ENCODE peak calls at places on chromosome 9, in seven cellular contexts. V is stimulated activated CD8-positive, alpha-beta memory T cell treated with anti-CD3 and anti-CD28 coated beads, Interleukin-12 subunit alpha, Interleukin-12 subunit beta, amount 100 ng/mL, for 1 hour; M is DMS153; D is small intestine; L is NCI-H82; X is Ammon's horn; I is endothelial cell of umbilical vein. C is an unnamed sample.
A peak's percentile ranks its signal among the peaks of the same experiment; 100 is the strongest.

GRCh38 chr9:127706836-127707241 is at the start of gene CFAP157:
- DNase-seq in M (peak; percentile 14), X (no peak), V (no peak), L (peak; percentile 24), I (no peak), D (peak; percentile 25), C (peak; percentile 22)

GRCh38 chr9:91126761-91127420 is 234.8 kb downstream of the AUH start:
- DNase-seq in V (no peak), D (no peak), I (no peak), M (no peak), L (no peak), X (no peak), C (no peak)

GRCh38 chr9:80648336-80648735 is 1041.0 kb downstream of the TLE1 start:
- DNase-seq in X (no peak), I (no peak), L (no peak), M (no peak), V (no peak), D (no peak), C (no peak)

GRCh38 chr9:128084746-128085145 is 16.7 kb downstream of the SLC25A25 start:
- DNase-seq in D (no peak), M (no peak), X (no peak), L (no peak), I (no peak), V (no peak), C (no peak)

GRCh38 chr9:82829818-82830217 is 233.1 kb downstream of the RASEF start:
- DNase-seq in I (no peak), L (peak; percentile 6), V (no peak), M (peak; percentile 46), X (no peak), D (peak; percentile 38), C (no peak)

GRCh38 chr9:136941231-136942111 is 3.1 kb downstream of the FBXW5 start:
- DNase-seq in X (no peak), I (no peak), M (no peak), V (no peak), L (no peak), D (no peak), C (no peak)

GRCh38 chr9:76206821-76207220 is 187.4 kb downstream of the RFK start:
- DNase-seq in X (no peak), L (peak; percentile 89), D (no peak), M (no peak), V (no peak), I (no peak), C (no peak)

GRCh38 chr9:37988041-37988440 is 81.0 kb downstream of the SHB start:
- DNase-seq in V (no peak), L (peak; percentile 67), D (peak; percentile 49), I (no peak), X (no peak), M (no peak), C (peak; percentile 12)

GRCh38 chr9:119375892-119376291 is 6.7 kb upstream of the BRINP1 start:
- DNase-seq in M (peak; percentile 28), D (peak; percentile 32), L (peak; percentile 81), X (no peak), V (no peak), I (no peak), C (no peak)

GRCh38 chr9:19828586-19828985 is 39.7 kb upstream of the SLC24A2 start:
- DNase-seq in V (no peak), X (peak; percentile 22), D (no peak), M (peak; percentile 11), I (no peak), L (peak; percentile 92), C (no peak)

GRCh38 chr9:113523421-113524141 is 60.1 kb downstream of the RGS3 start:
- DNase-seq in I (peak; percentile 85), V (peak; percentile 57), L (no peak), X (peak; percentile 65), M (no peak), D (peak; percentile 49), C (no peak)

GRCh38 chr9:96425500-96426169 is 7.5 kb upstream of the ZNF367 start:
- DNase-seq in D (peak; percentile 77), M (no peak), V (no peak), X (no peak), I (no peak), L (no peak), C (no peak)

GRCh38 chr9:113151696-113152630 is 1.2 kb downstream of the SLC31A2 start:
- DNase-seq in M (no peak), I (no peak), X (no peak), L (no peak), D (peak; percentile 59), V (no peak), C (no peak)

GRCh38 chr9:118222375-118222774 is 518.2 kb downstream of the TLR4 start:
- DNase-seq in L (peak; percentile 60), I (no peak), M (peak; percentile 33), X (peak; percentile 36), D (peak; percentile 5), V (no peak), C (no peak)

GRCh38 chr9:138010861-138011260 is 133.3 kb downstream of the CACNA1B start:
- DNase-seq in X (no peak), M (no peak), I (no peak), V (no peak), D (no peak), L (no peak), C (no peak)

GRCh38 chr9:26947736-26948135 is 694 bp upstream of the PLAA start:
- DNase-seq in I (no peak), D (no peak), X (no peak), L (peak; percentile 14), M (no peak), V (no peak), C (no peak)

GRCh38 chr9:33165263-33166151 is 1.6 kb downstream of the B4GALT1 start:
- DNase-seq in D (peak; percentile 96), M (no peak), V (no peak), I (peak; percentile 39), L (peak; percentile 27), X (no peak), C (no peak)

GRCh38 chr9:121842612-121842978 is 191.2 kb downstream of the DAB2IP start:
- DNase-seq in V (no peak), X (no peak), M (no peak), D (no peak), L (no peak), I (peak; percentile 31), C (no peak)

GRCh38 chr9:5122542-5122941 is 62.9 kb downstream of the INSL6 start:
- DNase-seq in I (no peak), V (no peak), L (no peak), X (no peak), D (no peak), M (no peak), C (no peak)

GRCh38 chr9:113682297-113682771 is 193.8 kb upstream of the ZNF618 start:
- DNase-seq in D (peak; percentile 77), X (peak; percentile 75), I (peak; percentile 85), V (no peak), M (no peak), L (peak; percentile 81), C (peak; percentile 28)

GRCh38 chr9:136273921-136274785 is 28.5 kb upstream of the QSOX2 start:
- DNase-seq in V (no peak), L (no peak), M (no peak), D (no peak), X (no peak), I (no peak), C (no peak)

GRCh38 chr9:126232461-126232860 is 94.2 kb upstream of the MVB12B start:
- DNase-seq in L (no peak), V (no peak), M (no peak), X (no peak), I (no peak), D (no peak), C (no peak)

GRCh38 chr9:132333556-132333955 is 21.2 kb downstream of the SETX start:
- DNase-seq in L (no peak), M (no peak), V (no peak), X (no peak), D (no peak), I (no peak), C (no peak)

GRCh38 chr9:20024159-20024571 is 235.3 kb upstream of the SLC24A2 start:
- DNase-seq in X (no peak), L (peak; percentile 95), M (no peak), I (no peak), D (no peak), V (no peak), C (no peak)

GRCh38 chr9:91158946-91159345 is 202.8 kb downstream of the AUH start:
- DNase-seq in M (no peak), X (no peak), L (no peak), D (no peak), V (no peak), I (no peak), C (no peak)

GRCh38 chr9:81430727-81431126 is 258.6 kb downstream of the TLE1 start:
- DNase-seq in I (peak; percentile 6), X (no peak), M (no peak), V (no peak), D (no peak), L (no peak), C (no peak)

GRCh38 chr9:99063522-99063921 is 41.4 kb upstream of the TGFBR1 start:
- DNase-seq in X (no peak), M (no peak), L (no peak), V (no peak), D (peak; percentile 60), I (no peak), C (no peak)

GRCh38 chr9:121325387-121325786 is 44.7 kb downstream of the STOM start:
- DNase-seq in V (no peak), D (no peak), I (peak; percentile 63), X (no peak), L (no peak), M (no peak), C (no peak)

GRCh38 chr9:28714175-28714574 is 1140.9 kb upstream of the C9orf72 start:
- DNase-seq in D (no peak), M (no peak), V (no peak), I (no peak), X (no peak), L (no peak), C (no peak)

GRCh38 chr9:91214086-91214485 is 147.6 kb downstream of the AUH start:
- DNase-seq in L (no peak), D (no peak), I (peak; percentile 16), V (no peak), X (no peak), M (no peak), C (no peak)

GRCh38 chr9:116365056-116365471 is 211.5 kb downstream of the PAPPA start:
- DNase-seq in M (peak; percentile 20), D (no peak), I (no peak), X (peak; percentile 46), V (no peak), L (no peak), C (peak; percentile 26)

GRCh38 chr9:133713960-133714495 is 24.1 kb downstream of the SARDH start:
- DNase-seq in D (no peak), X (no peak), I (no peak), L (no peak), M (no peak), V (no peak), C (no peak)

GRCh38 chr9:17204611-17205165 is 69.8 kb downstream of the CNTLN start:
- DNase-seq in D (no peak), X (no peak), M (no peak), L (peak; percentile 96), I (no peak), V (no peak), C (no peak)

C was measured in SHP77 treated with DMSO at 0.1 percent for 48 hours.